ENCODE peak calls at places on chromosomes 3 and 15, in ten cellular contexts. One of them, this sample, is unnamed.

GRCh38 chr15:90564109-90564508 is 34.4 kb downstream of the CRTC3 start:
- DNase-seq in HuH-7.5: no peak
- DNase-seq in AG04449: no peak
- DNase-seq in tibial nerve: no peak
- DNase-seq in GM13976: no peak
- DNase-seq in 8988T: no peak
- DNase-seq in neural crest cell: no peak
- DNase-seq in iPS-NIHi11: no peak
- DNase-seq in smooth muscle cell of the brain vasculature: no peak
- DNase-seq in GM12865: no peak
- DNase-seq in this sample: peak; percentile 65

GRCh38 chr15:77025471-77025901 is 30.6 kb downstream of the PSTPIP1 start:
- DNase-seq in HuH-7.5: no peak
- DNase-seq in AG04449: no peak
- DNase-seq in tibial nerve: no peak
- DNase-seq in GM13976: no peak
- DNase-seq in 8988T: no peak
- DNase-seq in neural crest cell: no peak
- DNase-seq in iPS-NIHi11: no peak
- DNase-seq in smooth muscle cell of the brain vasculature: no peak
- DNase-seq in GM12865: no peak
- DNase-seq in this sample: no peak

GRCh38 chr3:45666729-45667440 is 22.3 kb upstream of the SACM1L start:
- DNase-seq in HuH-7.5: no peak
- DNase-seq in AG04449: no peak
- DNase-seq in tibial nerve: no peak
- DNase-seq in GM13976: no peak
- DNase-seq in 8988T: no peak
- DNase-seq in neural crest cell: no peak
- DNase-seq in iPS-NIHi11: no peak
- DNase-seq in smooth muscle cell of the brain vasculature: no peak
- DNase-seq in GM12865: no peak
- DNase-seq in this sample: no peak

GRCh38 chr3:10223676-10224639 is 24.3 kb upstream of the TATDN2 start:
- DNase-seq in HuH-7.5: no peak
- DNase-seq in AG04449: no peak
- DNase-seq in tibial nerve: no peak
- DNase-seq in GM13976: peak; percentile 60
- DNase-seq in 8988T: no peak
- DNase-seq in neural crest cell: no peak
- DNase-seq in iPS-NIHi11: no peak
- DNase-seq in smooth muscle cell of the brain vasculature: no peak
- DNase-seq in GM12865: peak; percentile 94
- DNase-seq in this sample: no peak

GRCh38 chr15:101167791-101168462 is 83.9 kb downstream of the CHSY1 start:
- DNase-seq in HuH-7.5: no peak
- DNase-seq in AG04449: no peak
- DNase-seq in tibial nerve: peak; percentile 55
- DNase-seq in GM13976: no peak
- DNase-seq in 8988T: no peak
- DNase-seq in neural crest cell: no peak
- DNase-seq in iPS-NIHi11: no peak
- DNase-seq in smooth muscle cell of the brain vasculature: no peak
- DNase-seq in GM12865: peak; percentile 26
- DNase-seq in this sample: no peak

GRCh38 chr3:24088782-24089181 is 143.7 kb downstream of the NR1D2 start:
- DNase-seq in HuH-7.5: no peak
- DNase-seq in AG04449: no peak
- DNase-seq in tibial nerve: no peak
- DNase-seq in GM13976: peak; percentile 21
- DNase-seq in 8988T: no peak
- DNase-seq in neural crest cell: no peak
- DNase-seq in iPS-NIHi11: peak; percentile 61
- DNase-seq in smooth muscle cell of the brain vasculature: no peak
- DNase-seq in GM12865: peak; percentile 10
- DNase-seq in this sample: peak; percentile 67

GRCh38 chr3:73055583-73056364 is 5.7 kb upstream of the EBLN2 start:
- DNase-seq in HuH-7.5: no peak
- DNase-seq in AG04449: no peak
- DNase-seq in tibial nerve: no peak
- DNase-seq in GM13976: no peak
- DNase-seq in 8988T: no peak
- DNase-seq in neural crest cell: no peak
- DNase-seq in iPS-NIHi11: no peak
- DNase-seq in smooth muscle cell of the brain vasculature: no peak
- DNase-seq in GM12865: no peak
- DNase-seq in this sample: peak; percentile 17

GRCh38 chr3:114128826-114129225 is 50.0 kb downstream of the DRD3 start:
- DNase-seq in HuH-7.5: no peak
- DNase-seq in AG04449: no peak
- DNase-seq in tibial nerve: no peak
- DNase-seq in GM13976: no peak
- DNase-seq in 8988T: no peak
- DNase-seq in neural crest cell: no peak
- DNase-seq in iPS-NIHi11: no peak
- DNase-seq in smooth muscle cell of the brain vasculature: no peak
- DNase-seq in GM12865: no peak
- DNase-seq in this sample: no peak

GRCh38 chr3:159077860-159078259 is 276.0 kb downstream of the MFSD1 start:
- DNase-seq in HuH-7.5: no peak
- DNase-seq in AG04449: peak; percentile 87
- DNase-seq in tibial nerve: no peak
- DNase-seq in GM13976: no peak
- DNase-seq in 8988T: no peak
- DNase-seq in neural crest cell: no peak
- DNase-seq in iPS-NIHi11: no peak
- DNase-seq in smooth muscle cell of the brain vasculature: peak; percentile 1
- DNase-seq in GM12865: no peak
- DNase-seq in this sample: no peak

GRCh38 chr3:60737633-60738399 is 513.4 kb downstream of the FHIT start:
- DNase-seq in HuH-7.5: no peak
- DNase-seq in AG04449: no peak
- DNase-seq in tibial nerve: no peak
- DNase-seq in GM13976: no peak
- DNase-seq in 8988T: no peak
- DNase-seq in neural crest cell: no peak
- DNase-seq in iPS-NIHi11: no peak
- DNase-seq in smooth muscle cell of the brain vasculature: no peak
- DNase-seq in GM12865: no peak
- DNase-seq in this sample: no peak

GRCh38 chr3:4504340-4505261 is 11.5 kb downstream of the ITPR1 start:
- DNase-seq in HuH-7.5: no peak
- DNase-seq in AG04449: no peak
- DNase-seq in tibial nerve: no peak
- DNase-seq in GM13976: no peak
- DNase-seq in 8988T: no peak
- DNase-seq in neural crest cell: no peak
- DNase-seq in iPS-NIHi11: no peak
- DNase-seq in smooth muscle cell of the brain vasculature: no peak
- DNase-seq in GM12865: peak; percentile 44
- DNase-seq in this sample: no peak

GRCh38 chr15:41115088-41115651 is 910 bp downstream of the INO80 start:
- DNase-seq in HuH-7.5: no peak
- DNase-seq in AG04449: no peak
- DNase-seq in tibial nerve: no peak
- DNase-seq in GM13976: peak; percentile 73
- DNase-seq in 8988T: no peak
- DNase-seq in neural crest cell: no peak
- DNase-seq in iPS-NIHi11: peak; percentile 38
- DNase-seq in smooth muscle cell of the brain vasculature: no peak
- DNase-seq in GM12865: peak; percentile 87
- DNase-seq in this sample: no peak

GRCh38 chr3:55669133-55669532 is 182.0 kb upstream of the WNT5A start:
- DNase-seq in HuH-7.5: no peak
- DNase-seq in AG04449: no peak
- DNase-seq in tibial nerve: no peak
- DNase-seq in GM13976: no peak
- DNase-seq in 8988T: no peak
- DNase-seq in neural crest cell: no peak
- DNase-seq in iPS-NIHi11: no peak
- DNase-seq in smooth muscle cell of the brain vasculature: no peak
- DNase-seq in GM12865: no peak
- DNase-seq in this sample: no peak